ENCODE peak calls at places on chromosomes 13 and 19, in four cellular contexts. One of them, this sample, is unnamed.

GRCh38 chr13:107864543-107865460 is 350.5 kb downstream of the LIG4 start:
- DNase-seq in breast epithelium: no peak
- DNase-seq in uterus: no peak
- DNase-seq in transverse colon: no peak
- DNase-seq in this sample: no peak

GRCh38 chr19:14530005-14530348 is 583 bp downstream of the TECR start:
- DNase-seq in breast epithelium: peak; percentile 44
- DNase-seq in transverse colon: peak; percentile 72
- DNase-seq in uterus: no peak
- DNase-seq in this sample: no peak

GRCh38 chr19:10544242-10544752 is 593 bp downstream of the ATG4D start:
- DNase-seq in uterus: peak; percentile 25
- DNase-seq in breast epithelium: no peak
- DNase-seq in transverse colon: peak; percentile 81
- DNase-seq in this sample: no peak

GRCh38 chr19:888615-889385 is 4.2 kb downstream of the MED16 start:
- DNase-seq in transverse colon: no peak
- DNase-seq in breast epithelium: no peak
- DNase-seq in uterus: no peak
- DNase-seq in this sample: no peak

GRCh38 chr13:23453132-23453531 is 19.6 kb upstream of the SACS start:
- DNase-seq in breast epithelium: no peak
- DNase-seq in uterus: no peak
- DNase-seq in transverse colon: no peak
- DNase-seq in this sample: no peak

GRCh38 chr19:46404039-46404883 is 9.1 kb downstream of the CCDC8 start:
- DNase-seq in uterus: peak; percentile 74
- DNase-seq in transverse colon: peak; percentile 63
- DNase-seq in breast epithelium: peak; percentile 54
- DNase-seq in this sample: no peak

GRCh38 chr13:113741101-113741731 is 17.8 kb upstream of the TMEM255B start:
- DNase-seq in breast epithelium: no peak
- DNase-seq in transverse colon: no peak
- DNase-seq in uterus: no peak
- DNase-seq in this sample: no peak

GRCh38 chr13:36549771-36550170 is 117.5 kb downstream of the CCNA1 start:
- DNase-seq in transverse colon: no peak
- DNase-seq in breast epithelium: no peak
- DNase-seq in uterus: no peak
- DNase-seq in this sample: no peak

GRCh38 chr19:20422616-20423205 is 142.9 kb downstream of the ZNF737 start:
- DNase-seq in transverse colon: no peak
- DNase-seq in breast epithelium: peak; percentile 20
- DNase-seq in uterus: no peak
- DNase-seq in this sample: no peak

GRCh38 chr13:100357764-100358163 is 230.8 kb downstream of the GGACT start:
- DNase-seq in breast epithelium: no peak
- DNase-seq in transverse colon: no peak
- DNase-seq in uterus: no peak
- DNase-seq in this sample: no peak

GRCh38 chr13:81540777-81541176 is 1199.9 kb upstream of the SPRY2 start:
- DNase-seq in uterus: no peak
- DNase-seq in breast epithelium: no peak
- DNase-seq in transverse colon: no peak
- DNase-seq in this sample: no peak

GRCh38 chr19:18542936-18543813 is at the start of gene FKBP8:
- DNase-seq in breast epithelium: peak; percentile 92
- DNase-seq in uterus: peak; percentile 95
- DNase-seq in transverse colon: peak; percentile 97
- DNase-seq in this sample: no peak

GRCh38 chr19:18539372-18539771 is 4.0 kb downstream of the FKBP8 start:
- DNase-seq in transverse colon: no peak
- DNase-seq in uterus: no peak
- DNase-seq in breast epithelium: no peak
- DNase-seq in this sample: no peak

GRCh38 chr19:18543814-18544475 is 572 bp upstream of the FKBP8 start:
- DNase-seq in transverse colon: peak; percentile 82
- DNase-seq in breast epithelium: peak; percentile 37
- DNase-seq in uterus: no peak
- DNase-seq in this sample: no peak

GRCh38 chr19:18541258-18541991 is 1.9 kb downstream of the FKBP8 start:
- DNase-seq in breast epithelium: no peak
- DNase-seq in transverse colon: no peak
- DNase-seq in uterus: no peak
- DNase-seq in this sample: no peak

DNA sequence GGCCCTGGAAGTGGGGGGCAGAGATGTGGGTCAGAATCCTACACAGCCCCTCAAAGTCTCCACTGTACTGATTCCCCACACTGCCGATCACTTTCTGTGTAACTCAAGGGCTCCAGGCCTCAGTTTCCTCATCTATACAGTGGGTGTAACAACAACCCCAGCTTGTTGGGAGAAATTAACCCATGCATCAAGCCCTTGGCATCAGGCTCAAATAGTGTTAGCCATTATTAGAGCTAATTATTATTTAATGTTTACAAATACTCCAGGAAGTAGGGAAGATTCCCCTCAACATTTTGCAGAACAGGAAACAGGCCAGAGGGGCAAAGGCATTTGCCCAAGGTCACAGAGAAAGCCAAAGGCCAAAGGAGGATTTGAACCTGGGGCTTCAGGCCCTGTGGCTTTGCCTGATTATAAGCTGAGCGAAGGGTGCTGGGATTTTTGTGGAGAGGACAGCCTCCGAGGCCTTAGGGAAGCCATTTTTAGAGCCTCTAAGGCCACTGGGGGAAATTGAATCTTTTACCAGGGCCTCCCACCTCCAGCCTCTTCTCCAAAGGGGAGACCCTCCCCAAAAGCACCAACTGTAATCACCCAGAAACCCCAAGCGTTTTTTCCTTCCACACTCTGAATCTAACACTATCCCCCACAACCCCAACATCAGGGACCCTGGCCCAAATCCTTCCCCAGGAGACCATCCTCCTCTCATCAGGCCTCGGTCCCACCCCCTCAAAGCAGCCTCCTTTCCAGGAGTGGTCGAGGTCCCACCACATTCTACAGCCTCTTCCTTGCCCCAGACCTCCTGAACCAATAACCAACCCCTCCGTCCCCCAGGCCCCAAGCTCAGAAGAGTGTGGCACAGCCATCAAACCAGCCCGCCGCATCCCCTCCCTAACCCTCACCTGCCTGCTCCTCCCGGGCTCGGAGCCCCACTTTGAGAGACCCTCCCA is 1.1 kb downstream of the FKBP8 start:
- DNase-seq in breast epithelium: no peak
- DNase-seq in transverse colon: no peak
- DNase-seq in uterus: no peak
- DNase-seq in this sample: no peak
- TF ChIP-seq POLR2A in breast epithelium: no peak
- TF ChIP-seq POLR2A in transverse colon: no peak
- TF ChIP-seq POLR2A in uterus: no peak
- TF ChIP-seq POLR2A in this sample: no peak

GRCh38 chr13:38519229-38519910 is 167.5 kb upstream of the FREM2 start:
- DNase-seq in breast epithelium: no peak
- DNase-seq in transverse colon: no peak
- DNase-seq in uterus: no peak
- DNase-seq in this sample: no peak
- H3K4me1 ChIP-seq in breast epithelium: no peaks in the 10 kb centered on the region
- H3K4me1 ChIP-seq in transverse colon: no peaks in the 10 kb centered on the region
- H3K4me1 ChIP-seq in uterus: no peaks in the 10 kb centered on the region
- H3K4me1 ChIP-seq in this sample: no peaks in the 10 kb centered on the region

GRCh38 chr19:38682195-38682867 is 34.9 kb downstream of the ACTN4 start:
- DNase-seq in uterus: no peak
- DNase-seq in transverse colon: no peak
- DNase-seq in breast epithelium: no peak
- DNase-seq in this sample: no peak

GRCh38 chr19:38678217-38678890 is 30.9 kb downstream of the ACTN4 start:
- DNase-seq in transverse colon: no peak
- DNase-seq in breast epithelium: no peak
- DNase-seq in uterus: no peak
- DNase-seq in this sample: no peak

GRCh38 chr19:38676878-38677646 is 29.6 kb downstream of the ACTN4 start:
- DNase-seq in uterus: no peak
- DNase-seq in transverse colon: no peak
- DNase-seq in breast epithelium: no peak
- DNase-seq in this sample: no peak

GRCh38 chr19:38678891-38679494 is 31.5 kb downstream of the ACTN4 start:
- DNase-seq in transverse colon: no peak
- DNase-seq in uterus: no peak
- DNase-seq in breast epithelium: no peak
- DNase-seq in this sample: no peak

GRCh38 chr19:38679839-38680238 is 32.4 kb downstream of the ACTN4 start:
- DNase-seq in transverse colon: no peak
- DNase-seq in uterus: no peak
- DNase-seq in breast epithelium: no peak
- DNase-seq in this sample: no peak
- H3K27ac ChIP-seq in transverse colon: peak overlapping the region; percentile 94
- H3K27ac ChIP-seq in uterus: peak overlapping the region; percentile 95
- H3K27ac ChIP-seq in breast epithelium: peak overlapping the region; percentile 99
- H3K27ac ChIP-seq in this sample: peak overlapping the region; percentile 98

GRCh38 chr13:110138009-110138699 is 168.8 kb downstream of the COL4A1 start:
- DNase-seq in transverse colon: peak; percentile 49
- DNase-seq in breast epithelium: peak; percentile 40
- DNase-seq in uterus: peak; percentile 63
- DNase-seq in this sample: no peak
- TF ChIP-seq POLR2A in transverse colon: no peak
- TF ChIP-seq POLR2A in breast epithelium: no peak
- TF ChIP-seq POLR2A in uterus: peak; percentile 33
- TF ChIP-seq POLR2A in this sample: no peak